ENCODE peak calls at places on chromosomes 7 and 10, in five cellular contexts. Y is stimulated activated CD4-positive, alpha-beta T cell treated with anti-CD3 and anti-CD28 coated beads, TNF-alpha, amount 100 ng/mL, for 1 hour; Z is non-pigmented ciliary epithelial cell; G is RWPE1; W is activated naive CD4-positive, alpha-beta T cell treated with Interleukin-2 at 50 U/mL for 16 hours. L is an unnamed sample.

GRCh38 chr7:27435461-27435860 is 192.9 kb downstream of the EVX1 start:
- DNase-seq in W (no peak), G (no peak), Z (peak), Y (no peak), L (no peak)

GRCh38 chr7:151245360-151246160 is 2.9 kb downstream of the SMARCD3 start:
- DNase-seq in Y (peak), W (peak), Z (no peak), G (no peak), L (peak)

GRCh38 chr7:131546126-131546525 is 10.3 kb downstream of the PODXL start:
- DNase-seq in Z (no peak), Y (no peak), W (no peak), G (peak), L (no peak)

GRCh38 chr10:6383099-6383812 is 180.5 kb downstream of the PFKFB3 start:
- DNase-seq in Z (no peak), Y (no peak), G (no peak), W (no peak), L (no peak)

GRCh38 chr10:132204781-132205473 is 18.2 kb downstream of the DPYSL4 start:
- DNase-seq in Y (no peak), G (no peak), Z (no peak), W (no peak), L (no peak)

GRCh38 chr7:75024922-75025321 is 48.7 kb downstream of the RCC1L start:
- DNase-seq in G (no peak), Z (no peak), Y (no peak), W (no peak), L (no peak)

GRCh38 chr10:59432207-59432900 is 70.0 kb upstream of the FAM13C start:
- DNase-seq in Y (no peak), W (no peak), Z (no peak), G (peak), L (no peak)

GRCh38 chr7:30717181-30717580 is 34.8 kb upstream of the INMT start:
- DNase-seq in W (no peak), Z (no peak), G (peak), Y (no peak), L (no peak)